ENCODE peak calls at places on chromosomes 2 and 18, in eight cellular contexts. F, N, M, G, R, E, W and A are unnamed samples.

GRCh38 chr2:218319813-218320360 is 27.6 kb upstream of the TMBIM1 start:
- DNase-seq in F (no peak), N (no peak), M (no peak), G (no peak), R (no peak), E (no peak), W (no peak), A (no peak)

GRCh38 chr18:59272971-59273935 is at the start of gene RAX:
- DNase-seq in F (peak), N (no peak), M (peak), G (peak), R (peak), E (no peak), W (no peak), A (no peak)

GRCh38 chr2:134245340-134245984 is 8.4 kb upstream of the MGAT5 start:
- DNase-seq in F (peak), N (peak), M (peak), G (peak), R (peak), E (no peak), W (peak), A (peak)

GRCh38 chr2:207231962-207232361 is 66.2 kb upstream of the KLF7 start:
- DNase-seq in F (no peak), N (no peak), M (no peak), G (no peak), R (no peak), E (no peak), W (no peak), A (no peak)

GRCh38 chr18:58499527-58499926 is 129.4 kb downstream of the ALPK2 start:
- DNase-seq in F (no peak), N (no peak), M (no peak), G (no peak), R (no peak), E (no peak), W (no peak), A (no peak)

GRCh38 chr18:75198046-75198445 is 10.9 kb downstream of the PTGR3 start:
- DNase-seq in F (no peak), N (no peak), M (no peak), G (no peak), R (no peak), E (no peak), W (no peak), A (no peak)

GRCh38 chr2:100106460-100106859 is 35.9 kb downstream of the AFF3 start:
- DNase-seq in F (no peak), N (no peak), M (no peak), G (no peak), R (peak), E (no peak), W (no peak), A (no peak)

GRCh38 chr2:17620280-17620679 is 79.8 kb downstream of the VSNL1 start:
- DNase-seq in F (no peak), N (no peak), M (no peak), G (no peak), R (peak), E (no peak), W (no peak), A (peak)

GRCh38 chr2:106143495-106144215 is 50.4 kb downstream of the UXS1 start:
- DNase-seq in F (no peak), N (no peak), M (no peak), G (no peak), R (peak), E (no peak), W (no peak), A (no peak)

GRCh38 chr18:56982756-56983155 is 164.1 kb upstream of the BOD1L2 start:
- DNase-seq in F (no peak), N (no peak), M (no peak), G (no peak), R (no peak), E (no peak), W (peak), A (no peak)

GRCh38 chr2:224381913-224382647 is 19.8 kb downstream of the FAM124B start:
- DNase-seq in F (no peak), N (no peak), M (no peak), G (no peak), R (no peak), E (no peak), W (no peak), A (no peak)

GRCh38 chr2:26674002-26674751 is 18.3 kb upstream of the KCNK3 start:
- DNase-seq in F (no peak), N (no peak), M (no peak), G (no peak), R (no peak), E (no peak), W (no peak), A (no peak)

GRCh38 chr2:8575810-8576423 is 105.9 kb upstream of the ID2 start:
- DNase-seq in F (no peak), N (no peak), M (no peak), G (no peak), R (no peak), E (no peak), W (no peak), A (no peak)

GRCh38 chr2:40488927-40489677 is 37.2 kb upstream of the SLC8A1 start:
- DNase-seq in F (no peak), N (peak), M (no peak), G (no peak), R (no peak), E (no peak), W (no peak), A (no peak)

GRCh38 chr2:120293991-120294329 is 41.3 kb downstream of the RALB start:
- DNase-seq in F (no peak), N (no peak), M (peak), G (no peak), R (no peak), E (no peak), W (no peak), A (no peak)

GRCh38 chr2:120231974-120232635 is 8.9 kb upstream of the TMEM185B start:
- DNase-seq in F (peak), N (no peak), M (peak), G (no peak), R (no peak), E (no peak), W (peak), A (no peak)

GRCh38 chr2:212730994-212731393 is 192.4 kb upstream of the ERBB4 start:
- DNase-seq in F (no peak), N (no peak), M (peak), G (no peak), R (no peak), E (no peak), W (no peak), A (no peak)